ENCODE peak calls at places on chromosomes 1 and 21, in five cellular contexts. O, X, J, V and T are unnamed samples.

GRCh38 chr1:51472349-51472748 is 46.7 kb downstream of the EPS15 start:
- DNase-seq in O (no peak), X (no peak), J (peak; percentile 35), V (no peak), T (no peak)

GRCh38 chr21:46500224-46500861 is 41.7 kb downstream of the DIP2A start:
- DNase-seq in O (no peak), X (no peak), J (peak; percentile 40), V (no peak), T (no peak)

GRCh38 chr1:204435246-204435885 is 23.7 kb upstream of the PPP1R15B start:
- DNase-seq in O (no peak), X (no peak), J (peak; percentile 55), V (no peak), T (no peak)

GRCh38 chr1:109805486-109806180 is 41.9 kb upstream of the EPS8L3 start:
- DNase-seq in O (peak; percentile 6), X (no peak), J (no peak), V (no peak), T (no peak)

GRCh38 chr1:228222548-228222947 is 14.7 kb downstream of the OBSCN start:
- DNase-seq in O (no peak), X (no peak), J (no peak), V (peak; percentile 4), T (no peak)

GRCh38 chr1:178937770-178938169 is 66.9 kb upstream of the ANGPTL1 start:
- DNase-seq in O (no peak), X (peak; percentile 17), J (no peak), V (no peak), T (no peak)

GRCh38 chr1:201503397-201504176 is 3.3 kb downstream of the CSRP1 start:
- DNase-seq in O (peak; percentile 47), X (peak; percentile 74), J (peak; percentile 100), V (peak; percentile 89), T (no peak)

GRCh38 chr1:183461350-183461749 is 10.9 kb upstream of the SMG7 start:
- DNase-seq in O (peak; percentile 13), X (no peak), J (no peak), V (no peak), T (peak; percentile 72)

GRCh38 chr21:31310750-31311149 is 33.3 kb downstream of the TIAM1 start:
- DNase-seq in O (no peak), X (no peak), J (peak; percentile 81), V (no peak), T (peak; percentile 10)

GRCh38 chr21:34722684-34723300 is 54.0 kb downstream of the CLIC6 start:
- DNase-seq in O (no peak), X (no peak), J (no peak), V (no peak), T (no peak)
- TF ChIP-seq CTCF in O (peak; percentile 40), X (no peak), J (peak; percentile 22), V (peak; percentile 13), T (peak; percentile 64)

DNA sequence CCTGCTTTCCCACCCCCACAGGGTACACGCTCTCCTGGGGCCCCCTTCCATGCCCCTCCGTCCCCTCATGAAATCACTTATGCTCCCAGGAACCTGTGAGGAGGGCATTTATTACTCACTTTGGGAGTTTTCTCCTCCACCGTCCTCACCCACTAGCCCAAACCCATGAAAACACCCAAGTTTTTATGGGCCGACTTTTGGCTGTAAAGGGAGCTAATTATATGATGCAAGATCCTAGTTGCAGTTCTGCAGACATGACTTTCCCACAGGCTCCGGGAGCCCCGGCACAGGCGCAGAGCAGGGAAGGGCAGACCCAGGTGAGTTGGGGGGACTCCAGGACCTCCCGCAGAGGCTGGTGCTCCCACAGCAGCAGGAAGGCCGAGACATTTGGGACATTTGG is 29.7 kb downstream of the EPHA2 start:
- DNase-seq in O (no peak), X (peak; percentile 14), J (no peak), V (no peak), T (no peak)
- H3K27ac ChIP-seq in O (no peak overlapping the region), X (no peak overlapping the region), J (no peak overlapping the region), V (no peak overlapping the region), T (peak overlapping the region; percentile 30)

DNA sequence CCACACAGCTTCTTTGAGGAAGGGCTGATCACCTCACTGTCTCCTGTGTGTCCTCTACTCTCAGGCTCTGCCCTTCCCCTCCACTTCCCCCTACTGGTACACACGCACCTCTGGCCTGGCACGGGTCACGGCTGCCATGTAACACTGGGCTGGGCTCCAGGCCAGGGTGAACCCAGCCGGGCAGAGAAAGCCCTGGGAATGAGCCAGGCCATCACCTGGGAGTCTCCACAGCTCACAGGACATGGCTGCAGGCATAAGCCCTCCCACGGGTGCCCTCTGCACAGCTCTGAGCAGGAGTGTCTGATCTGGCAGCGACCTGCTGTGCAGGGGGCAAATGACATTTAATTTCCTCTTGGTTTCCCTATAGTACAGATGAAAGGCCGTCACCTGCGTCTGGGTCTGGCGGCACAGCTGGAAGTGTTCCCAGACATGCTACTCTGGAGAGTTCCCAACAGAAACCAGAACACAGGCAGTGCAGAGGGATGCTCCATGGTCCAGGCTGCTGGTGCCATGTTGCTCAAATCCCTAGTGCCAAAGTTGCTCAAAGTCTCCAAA is 61.2 kb downstream of the ERI3 start:
- DNase-seq in O (peak; percentile 53), X (no peak), J (no peak), V (peak; percentile 35), T (no peak)
- TF ChIP-seq CTCF in O (no peak), X (no peak), J (no peak), V (no peak), T (no peak)

GRCh38 chr21:15999741-16000140 is 270.0 kb downstream of the USP25 start:
- DNase-seq in O (no peak), X (no peak), J (no peak), V (no peak), T (no peak)
- H3K27ac ChIP-seq in O (no peak overlapping the region), X (no peak overlapping the region), J (no peak overlapping the region), V (no peak overlapping the region), T (no peak overlapping the region)

GRCh38 chr1:107277022-107277421 is 136.2 kb downstream of the NTNG1 start:
- DNase-seq in O (peak; percentile 46), X (no peak), J (peak; percentile 36), V (no peak), T (no peak)
- TF ChIP-seq CTCF in O (peak; percentile 48), X (no peak), J (peak; percentile 30), V (peak; percentile 49), T (peak; percentile 65)

DNA sequence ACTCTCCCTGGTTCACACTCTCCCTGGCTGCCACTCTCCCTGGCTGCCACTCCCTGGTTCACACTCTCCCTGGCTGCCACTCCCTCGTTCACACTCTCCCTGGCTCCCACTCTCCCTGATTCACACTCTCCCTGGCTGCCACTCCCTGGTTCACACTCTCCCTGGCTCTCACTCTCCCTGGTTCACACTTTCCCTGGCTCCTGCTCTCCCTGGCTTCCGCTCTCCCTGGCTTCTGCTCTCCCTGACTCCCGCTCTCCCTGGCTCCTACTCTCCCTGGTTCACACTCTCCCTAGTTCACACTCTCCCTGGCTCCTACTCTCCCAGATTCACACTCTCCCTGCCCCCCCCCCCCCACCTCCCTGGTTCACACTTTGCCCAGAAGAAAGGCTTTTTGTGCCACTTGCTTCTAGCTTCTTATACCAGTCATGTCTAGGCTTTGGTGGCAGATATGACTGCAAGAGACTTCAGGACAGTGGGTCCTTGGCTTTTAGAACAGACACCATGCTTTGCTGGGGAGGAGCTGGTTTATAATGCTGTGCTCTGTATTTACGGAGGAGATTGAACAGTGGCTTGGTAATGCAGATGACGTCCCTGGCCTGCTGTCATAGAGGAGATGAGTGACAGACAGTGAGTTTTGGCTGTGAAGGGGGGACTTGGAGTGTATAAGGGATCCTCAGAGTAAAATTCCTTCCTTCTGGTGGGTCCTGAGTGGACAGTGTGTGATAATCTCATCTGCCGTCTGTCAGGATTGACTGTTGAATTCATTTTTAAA is 17.0 kb downstream of the COQ8A start:
- DNase-seq in O (no peak), X (no peak), J (no peak), V (no peak), T (no peak)
- H3K27ac ChIP-seq in O (no peak overlapping the region), X (no peak overlapping the region), J (no peak overlapping the region), V (no peak overlapping the region), T (no peak overlapping the region)

DNA sequence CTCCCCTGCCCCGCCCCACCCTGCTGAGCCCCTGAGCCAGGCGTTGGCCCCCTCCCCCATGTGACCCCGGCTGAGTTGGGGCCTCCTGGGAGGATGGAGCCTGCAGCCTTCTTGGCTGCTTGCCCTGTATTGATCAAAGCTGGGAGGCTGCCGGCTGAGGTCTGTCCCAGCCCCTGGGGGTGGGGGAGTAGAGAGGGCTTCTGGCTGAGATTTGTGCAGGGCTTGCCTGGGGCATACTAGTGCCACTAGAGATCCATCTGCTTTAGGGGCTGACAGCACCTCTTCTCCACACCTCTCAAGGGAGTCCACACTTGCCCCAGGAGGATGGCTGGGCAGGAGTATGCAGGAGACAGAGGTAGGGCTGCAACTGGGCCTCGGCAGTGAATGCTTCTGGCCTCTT is 53.5 kb upstream of the SSBP3 start:
- DNase-seq in O (no peak), X (no peak), J (no peak), V (no peak), T (no peak)
- TF ChIP-seq CTCF in O (no peak), X (no peak), J (no peak), V (no peak), T (no peak)